ENCODE peak calls at places on chromosomes 7 and 10, in seven cellular contexts. C is Peyer's patch, I is upper lobe of left lung, B is adrenal gland, Y is upper lobe of right lung, W is GM13976, O is AG09309. U is an unnamed sample.

GRCh38 chr7:111364413-111364812 is 197.9 kb downstream of the IMMP2L start:
- DNase-seq in B (no peak), W (no peak), C (no peak), I (no peak), Y (no peak), O (no peak), U (peak)

GRCh38 chr10:113907166-113907565 is 52.7 kb downstream of the NHLRC2 start:
- DNase-seq in O (no peak), B (no peak), Y (no peak), C (no peak), W (no peak), I (no peak), U (no peak)

GRCh38 chr10:68135362-68135761 is 26.1 kb downstream of the MYPN start:
- DNase-seq in I (no peak), W (no peak), O (no peak), Y (no peak), B (no peak), C (no peak), U (no peak)

GRCh38 chr7:132485136-132485535 is 91.1 kb downstream of the PLXNA4 start:
- DNase-seq in B (no peak), Y (peak), O (no peak), W (no peak), I (no peak), C (no peak), U (no peak)

GRCh38 chr7:17325364-17325763 is 26.9 kb downstream of the AHR start:
- DNase-seq in O (no peak), C (no peak), I (no peak), Y (no peak), B (no peak), W (no peak), U (peak)

GRCh38 chr7:1846331-1847065 is 176.4 kb downstream of the ELFN1 start:
- DNase-seq in Y (peak), I (peak), W (no peak), C (no peak), O (no peak), B (no peak), U (no peak)

GRCh38 chr7:32117837-32118236 is 47.6 kb upstream of the PDE1C start:
- DNase-seq in C (no peak), Y (no peak), B (no peak), O (no peak), W (no peak), I (no peak), U (no peak)

GRCh38 chr10:23037561-23037960 is 57.8 kb upstream of the MSRB2 start:
- DNase-seq in C (no peak), W (no peak), O (no peak), I (no peak), B (no peak), Y (no peak), U (no peak)

GRCh38 chr7:70183278-70183677 is 585.0 kb downstream of the AUTS2 start:
- DNase-seq in I (no peak), W (no peak), B (no peak), O (no peak), Y (no peak), C (peak), U (no peak)

GRCh38 chr7:15041226-15041625 is 138.7 kb upstream of the DGKB start:
- DNase-seq in W (no peak), O (no peak), B (no peak), C (no peak), Y (no peak), I (no peak), U (no peak)

DNA sequence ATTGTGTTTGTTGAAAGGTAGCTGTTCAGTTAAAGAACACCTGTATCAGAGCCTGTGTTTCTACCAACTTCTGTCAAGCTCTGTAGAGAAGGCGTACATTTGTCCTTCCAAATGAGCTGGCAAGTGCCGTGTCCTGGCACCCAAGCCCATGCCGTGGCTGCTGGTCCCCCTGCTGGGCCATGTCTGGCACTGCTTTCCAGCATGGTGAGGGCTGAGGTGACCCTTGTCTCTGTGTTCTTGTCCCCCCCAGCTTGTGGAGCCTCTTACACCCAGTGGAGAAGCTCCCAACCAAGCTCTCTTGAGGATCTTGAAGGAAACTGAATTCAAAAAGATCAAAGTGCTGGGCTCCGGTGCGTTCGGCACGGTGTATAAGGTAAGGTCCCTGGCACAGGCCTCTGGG is 154.9 kb downstream of the EGFR start:
- DNase-seq in I (peak), C (no peak), Y (no peak), W (no peak), B (no peak), O (no peak), U (no peak)
- TF ChIP-seq CTCF in I (no peak), C (no peak), Y (no peak), W (no peak), B (no peak), O (no peak), U (peak)

DNA sequence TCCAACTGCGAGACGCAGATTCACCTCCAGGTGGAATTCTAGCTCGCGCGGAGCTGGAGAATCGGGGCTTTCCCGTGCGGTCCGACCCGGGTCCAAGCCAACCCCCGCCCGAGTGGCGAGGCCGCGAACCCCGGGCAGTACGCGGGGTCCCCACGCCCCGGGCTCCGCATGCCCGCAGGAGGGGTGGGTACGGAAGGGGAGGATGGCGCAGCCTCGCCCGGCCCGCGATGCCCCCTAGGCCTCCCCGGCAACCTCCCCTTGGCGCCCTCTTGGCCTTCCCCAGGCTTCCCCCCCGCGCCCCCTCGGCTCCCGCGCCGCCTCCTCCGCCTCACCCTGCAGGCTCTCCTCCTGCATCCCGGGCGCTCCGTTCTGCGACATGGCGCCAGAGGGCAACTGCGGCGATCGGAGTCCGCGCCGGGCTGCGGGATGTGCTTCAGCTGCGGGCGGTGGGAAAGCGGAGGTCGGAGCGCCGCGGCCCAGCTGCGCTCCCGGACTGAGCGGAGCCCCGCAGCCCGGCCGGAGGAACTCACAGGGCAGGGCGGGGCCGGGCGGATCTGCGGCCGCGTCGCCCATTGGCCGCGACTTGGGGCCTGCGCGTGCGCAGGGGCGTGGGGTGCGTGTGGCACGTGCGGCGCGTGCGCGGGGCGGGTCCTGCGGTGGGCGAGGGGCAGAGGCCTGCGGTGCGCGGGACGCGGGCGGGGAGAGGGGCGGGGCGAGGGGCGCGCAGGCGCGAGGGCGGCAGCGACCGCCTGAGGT is at the start of gene BNIP3:
- DNase-seq in C (peak), B (peak), W (peak), I (peak), Y (peak), O (peak), U (peak)
- TF ChIP-seq CTCF in C (peak), B (peak), W (no peak), I (peak), Y (no peak), O (no peak), U (peak)

GRCh38 chr7:121313220-121313792 is 15.5 kb upstream of the WNT16 start:
- DNase-seq in I (no peak), B (no peak), Y (no peak), C (no peak), O (no peak), W (no peak), U (peak)

DNA sequence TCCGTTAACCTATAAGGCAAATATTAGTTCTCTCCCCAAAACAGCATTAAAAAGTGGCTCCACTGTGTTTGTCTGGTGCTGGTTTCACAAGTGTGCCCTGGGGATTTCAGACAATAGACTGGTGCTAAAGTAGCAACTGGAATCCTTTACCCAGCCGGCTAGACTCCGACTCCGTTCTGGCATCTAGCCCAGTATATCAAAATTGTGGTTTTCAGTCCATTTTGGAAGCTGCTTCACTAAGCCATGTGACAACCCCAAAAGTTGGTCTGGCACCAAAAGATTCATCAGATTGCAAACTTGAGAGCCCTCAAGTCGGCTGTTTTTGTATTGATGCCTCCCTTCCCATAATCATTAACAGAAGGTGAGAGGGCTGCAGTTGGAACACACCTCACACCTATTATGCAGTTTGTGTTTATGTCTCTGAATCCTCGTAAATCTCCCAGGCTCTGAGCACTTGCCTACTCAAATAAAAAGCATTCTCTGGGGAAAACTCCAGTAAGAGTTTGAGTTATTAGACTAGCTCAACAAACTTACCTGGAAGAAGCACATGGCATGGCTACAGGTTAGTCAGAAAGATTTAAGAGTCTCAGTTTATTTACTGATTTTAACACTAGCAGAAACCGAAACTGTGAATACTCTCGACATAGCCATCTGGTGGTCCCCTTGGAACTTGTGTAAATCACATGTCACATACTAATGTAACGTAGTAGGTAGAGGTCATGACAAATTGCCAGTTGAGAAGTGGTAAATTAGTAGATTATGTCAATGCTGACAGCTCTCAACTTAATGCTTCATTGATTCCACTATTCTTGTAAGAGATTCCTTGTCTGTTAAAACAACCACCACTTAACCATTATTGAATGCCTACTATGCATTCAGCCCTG is 14.8 kb upstream of the WNT16 start:
- DNase-seq in I (no peak), O (peak), C (no peak), W (no peak), Y (no peak), B (no peak), U (no peak)
- TF ChIP-seq CTCF in I (no peak), O (no peak), C (no peak), W (no peak), Y (no peak), B (no peak), U (no peak)

DNA sequence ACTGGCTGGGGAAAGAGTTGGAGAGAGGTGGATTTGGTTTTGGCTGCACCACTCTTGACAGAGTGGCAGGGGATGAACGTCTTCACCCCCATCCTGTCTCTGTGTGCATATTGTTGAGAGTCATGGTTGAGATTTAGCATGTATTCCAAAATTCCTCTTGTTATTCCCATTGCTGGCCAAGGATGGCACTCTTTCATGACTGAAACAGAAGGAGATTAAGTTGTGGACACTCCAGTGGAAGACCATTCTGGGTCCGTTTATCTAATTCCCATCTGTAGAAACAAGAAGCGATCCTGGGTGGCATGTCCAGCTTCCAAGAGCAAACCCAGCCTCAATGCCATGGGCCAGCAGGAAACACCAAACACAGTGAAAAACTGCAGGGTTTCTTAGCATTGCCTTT is 469.0 kb upstream of the IGFBP3 start:
- DNase-seq in Y (no peak), C (no peak), O (no peak), B (no peak), I (no peak), W (no peak), U (no peak)
- TF ChIP-seq CTCF in Y (no peak), C (no peak), O (peak), B (no peak), I (no peak), W (no peak), U (peak)

DNA sequence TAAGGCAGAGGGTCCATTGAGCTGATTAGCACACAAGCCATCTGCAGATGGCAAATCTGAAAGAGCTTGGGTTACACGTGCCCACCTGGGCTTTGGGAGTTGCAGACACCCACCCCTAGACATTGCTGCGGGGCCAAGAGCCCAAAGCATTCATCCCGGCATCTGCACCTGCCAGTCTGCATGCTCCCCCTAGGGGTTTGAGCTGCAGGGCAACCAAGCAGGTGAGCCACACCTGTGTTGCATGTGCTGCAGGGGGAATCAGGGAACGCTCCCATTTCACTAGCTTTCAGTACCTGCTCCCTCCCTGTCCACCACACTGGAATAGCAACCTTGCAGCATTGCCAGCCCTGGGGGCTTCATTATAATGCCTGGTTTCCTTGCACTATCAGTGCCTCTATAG is 21.1 kb downstream of the C7orf33 start:
- DNase-seq in B (no peak), W (no peak), O (no peak), Y (no peak), C (no peak), I (no peak), U (no peak)
- TF ChIP-seq CTCF in B (no peak), W (no peak), O (no peak), Y (no peak), C (no peak), I (no peak), U (peak)

DNA sequence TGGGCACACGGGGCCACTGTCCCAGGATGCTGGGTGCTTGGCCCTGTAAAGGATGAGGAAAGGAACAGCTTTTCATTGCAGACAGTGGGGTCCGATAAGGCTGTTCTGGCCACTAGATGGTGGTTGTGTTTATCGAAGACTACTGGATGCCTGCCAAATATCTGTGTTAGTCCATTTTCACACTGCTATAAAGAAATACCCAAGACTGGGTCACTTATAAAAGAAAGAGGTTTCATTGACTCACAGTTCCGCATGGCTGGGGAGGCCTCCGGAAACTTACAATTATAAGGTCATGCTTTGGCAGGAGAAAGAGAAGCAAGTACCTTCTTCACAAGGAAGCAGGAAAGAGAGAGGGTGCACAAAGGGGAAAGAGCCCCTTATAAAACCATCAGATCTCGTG is 32.2 kb upstream of the GARS1 start:
- DNase-seq in C (no peak), B (no peak), I (no peak), O (no peak), Y (no peak), W (no peak), U (no peak)
- TF ChIP-seq CTCF in C (no peak), B (no peak), I (no peak), O (no peak), Y (peak), W (no peak), U (no peak)

U was measured in foreskin keratinocyte.